ENCODE peak calls at places on chromosomes 4 and X, in nine cellular contexts. Y, W, K, M, J, A, P, V and T are unnamed samples.
A peak's percentile ranks its signal among the peaks of the same experiment; 100 is the strongest.

GRCh38 chr4:522438-522837 is 23.4 kb downstream of the PIGG start:
- DNase-seq in J (no peak), P (no peak), M (no peak), A (no peak), K (no peak), V (no peak), Y (no peak), W (no peak), T (no peak)

GRCh38 chrX:153521034-153521433 is 3.6 kb downstream of the ATP2B3 start:
- DNase-seq in A (no peak), P (no peak), K (peak; percentile 12), J (peak; percentile 16), M (no peak), Y (no peak), W (no peak), V (no peak), T (no peak)

GRCh38 chr4:73740353-73740778 is at the start of gene CXCL8:
- DNase-seq in M (peak; percentile 63), K (peak; percentile 87), A (peak; percentile 4), W (peak; percentile 59), Y (no peak), P (peak; percentile 16), J (no peak), V (no peak), T (peak; percentile 66)

GRCh38 chr4:112735474-112735951 is 98.6 kb downstream of the LARP7 start:
- DNase-seq in W (no peak), P (no peak), A (no peak), V (no peak), Y (no peak), K (no peak), M (no peak), J (no peak), T (no peak)

GRCh38 chr4:44869222-44869882 is 143.0 kb upstream of the GNPDA2 start:
- DNase-seq in J (no peak), Y (no peak), V (no peak), W (no peak), K (no peak), A (no peak), M (no peak), P (no peak), T (no peak)

GRCh38 chr4:142817442-142817841 is 28.7 kb downstream of the INPP4B start:
- DNase-seq in K (peak; percentile 95), Y (no peak), J (no peak), W (peak; percentile 65), V (peak; percentile 17), M (no peak), A (no peak), P (peak; percentile 77), T (no peak)

GRCh38 chrX:134374294-134374693 is 85.7 kb upstream of the HPRT1 start:
- DNase-seq in Y (no peak), W (no peak), J (no peak), V (no peak), M (no peak), K (peak; percentile 7), P (no peak), A (no peak), T (no peak)

GRCh38 chr4:85780664-85781063 is 305.7 kb downstream of the ARHGAP24 start:
- DNase-seq in J (no peak), Y (no peak), A (no peak), K (peak; percentile 47), M (no peak), V (no peak), P (no peak), W (no peak), T (no peak)